ENCODE peak calls at places on chromosomes 7 and 10, in six cellular contexts. One of them, this sample, is unnamed.

GRCh38 chr10:72257051-72257892 is 16.5 kb upstream of the DDIT4 start:
- DNase-seq in breast epithelium: no peak
- DNase-seq in PC-3: no peak
- DNase-seq in astrocyte: no peak
- DNase-seq in colonic mucosa: no peak
- DNase-seq in suprapubic skin: no peak
- DNase-seq in this sample: no peak

GRCh38 chr7:73451780-73452398 is 18.3 kb downstream of the FZD9 start:
- DNase-seq in suprapubic skin: no peak
- DNase-seq in astrocyte: peak; percentile 31
- DNase-seq in colonic mucosa: no peak
- DNase-seq in PC-3: peak; percentile 67
- DNase-seq in breast epithelium: no peak
- DNase-seq in this sample: no peak

GRCh38 chr7:18828333-18829100 is 288.9 kb downstream of the TWIST1 start:
- DNase-seq in breast epithelium: no peak
- DNase-seq in PC-3: peak; percentile 12
- DNase-seq in astrocyte: no peak
- DNase-seq in colonic mucosa: peak; percentile 28
- DNase-seq in suprapubic skin: no peak
- DNase-seq in this sample: no peak

GRCh38 chr7:100678291-100678984 is 4.9 kb downstream of the GNB2 start:
- DNase-seq in breast epithelium: no peak
- DNase-seq in colonic mucosa: no peak
- DNase-seq in suprapubic skin: no peak
- DNase-seq in astrocyte: no peak
- DNase-seq in PC-3: no peak
- DNase-seq in this sample: peak; percentile 62

GRCh38 chr7:77687747-77688144 is 8.5 kb upstream of the RSBN1L start:
- DNase-seq in PC-3: no peak
- DNase-seq in suprapubic skin: no peak
- DNase-seq in astrocyte: no peak
- DNase-seq in colonic mucosa: peak; percentile 16
- DNase-seq in breast epithelium: no peak
- DNase-seq in this sample: no peak

GRCh38 chr10:124886195-124886594 is 55.7 kb upstream of the ZRANB1 start:
- DNase-seq in colonic mucosa: no peak
- DNase-seq in astrocyte: no peak
- DNase-seq in PC-3: no peak
- DNase-seq in breast epithelium: no peak
- DNase-seq in suprapubic skin: no peak
- DNase-seq in this sample: no peak

GRCh38 chr7:153301908-153302307 is 542.4 kb downstream of the ACTR3B start:
- DNase-seq in breast epithelium: no peak
- DNase-seq in colonic mucosa: no peak
- DNase-seq in astrocyte: no peak
- DNase-seq in PC-3: no peak
- DNase-seq in suprapubic skin: no peak
- DNase-seq in this sample: no peak

GRCh38 chr10:51000164-51000563 is 74.1 kb upstream of the PRKG1 start:
- DNase-seq in breast epithelium: no peak
- DNase-seq in suprapubic skin: no peak
- DNase-seq in astrocyte: peak; percentile 32
- DNase-seq in PC-3: peak; percentile 42
- DNase-seq in colonic mucosa: no peak
- DNase-seq in this sample: no peak

GRCh38 chr7:130732980-130733865 is 784 bp downstream of the KLF14 start:
- DNase-seq in suprapubic skin: no peak
- DNase-seq in astrocyte: no peak
- DNase-seq in PC-3: no peak
- DNase-seq in breast epithelium: no peak
- DNase-seq in colonic mucosa: peak; percentile 43
- DNase-seq in this sample: peak; percentile 69

GRCh38 chr10:22742678-22743077 is 28.3 kb upstream of the PIP4K2A start:
- DNase-seq in astrocyte: no peak
- DNase-seq in suprapubic skin: no peak
- DNase-seq in colonic mucosa: no peak
- DNase-seq in breast epithelium: no peak
- DNase-seq in PC-3: no peak
- DNase-seq in this sample: no peak

GRCh38 chr10:24453404-24453830 is 244.5 kb downstream of the KIAA1217 start:
- DNase-seq in astrocyte: peak; percentile 32
- DNase-seq in PC-3: no peak
- DNase-seq in colonic mucosa: no peak
- DNase-seq in breast epithelium: no peak
- DNase-seq in suprapubic skin: no peak
- DNase-seq in this sample: no peak

GRCh38 chr10:99364125-99364524 is 35.0 kb downstream of the CNNM1 start:
- DNase-seq in astrocyte: peak; percentile 32
- DNase-seq in PC-3: no peak
- DNase-seq in colonic mucosa: no peak
- DNase-seq in suprapubic skin: no peak
- DNase-seq in breast epithelium: no peak
- DNase-seq in this sample: no peak

GRCh38 chr7:44086627-44087026 is 4.3 kb upstream of the POLM start:
- DNase-seq in PC-3: no peak
- DNase-seq in breast epithelium: no peak
- DNase-seq in colonic mucosa: no peak
- DNase-seq in astrocyte: no peak
- DNase-seq in suprapubic skin: no peak
- DNase-seq in this sample: no peak

GRCh38 chr7:68725843-68726242 is 872.4 kb upstream of the AUTS2 start:
- DNase-seq in colonic mucosa: no peak
- DNase-seq in suprapubic skin: no peak
- DNase-seq in PC-3: no peak
- DNase-seq in breast epithelium: no peak
- DNase-seq in astrocyte: no peak
- DNase-seq in this sample: no peak

GRCh38 chr10:79142522-79143309 is 74.0 kb downstream of the ZMIZ1 start:
- DNase-seq in PC-3: no peak
- DNase-seq in colonic mucosa: no peak
- DNase-seq in breast epithelium: no peak
- DNase-seq in astrocyte: no peak
- DNase-seq in suprapubic skin: no peak
- DNase-seq in this sample: no peak

GRCh38 chr10:35218339-35218955 is 91.8 kb downstream of the CREM start:
- DNase-seq in astrocyte: peak; percentile 77
- DNase-seq in breast epithelium: peak; percentile 75
- DNase-seq in colonic mucosa: peak; percentile 84
- DNase-seq in suprapubic skin: peak; percentile 90
- DNase-seq in PC-3: peak; percentile 100
- DNase-seq in this sample: peak; percentile 78

GRCh38 chr7:2445047-2445446 is 31.2 kb downstream of the GRIFIN start:
- DNase-seq in PC-3: no peak
- DNase-seq in breast epithelium: no peak
- DNase-seq in suprapubic skin: no peak
- DNase-seq in colonic mucosa: no peak
- DNase-seq in astrocyte: no peak
- DNase-seq in this sample: peak; percentile 68

GRCh38 chr7:74187915-74188675 is 13.9 kb downstream of the EIF4H start:
- DNase-seq in astrocyte: no peak
- DNase-seq in suprapubic skin: no peak
- DNase-seq in PC-3: peak; percentile 61
- DNase-seq in colonic mucosa: no peak
- DNase-seq in breast epithelium: no peak
- DNase-seq in this sample: no peak

GRCh38 chr10:76962851-76963250 is 674.8 kb downstream of the KCNMA1 start:
- DNase-seq in breast epithelium: no peak
- DNase-seq in colonic mucosa: no peak
- DNase-seq in PC-3: no peak
- DNase-seq in astrocyte: no peak
- DNase-seq in suprapubic skin: no peak
- DNase-seq in this sample: no peak

GRCh38 chr7:19621740-19622139 is 87.1 kb downstream of the POLR1F start:
- DNase-seq in colonic mucosa: no peak
- DNase-seq in suprapubic skin: no peak
- DNase-seq in PC-3: peak; percentile 72
- DNase-seq in breast epithelium: no peak
- DNase-seq in astrocyte: peak; percentile 3
- DNase-seq in this sample: no peak

GRCh38 chr7:380724-381210 is 90.8 kb downstream of the FOXL3 start:
- DNase-seq in colonic mucosa: peak; percentile 11
- DNase-seq in breast epithelium: no peak
- DNase-seq in astrocyte: no peak
- DNase-seq in PC-3: no peak
- DNase-seq in suprapubic skin: peak; percentile 73
- DNase-seq in this sample: no peak

GRCh38 chr10:125085281-125085680 is 75.1 kb downstream of the CTBP2 start:
- DNase-seq in astrocyte: no peak
- DNase-seq in colonic mucosa: no peak
- DNase-seq in suprapubic skin: no peak
- DNase-seq in PC-3: no peak
- DNase-seq in breast epithelium: no peak
- DNase-seq in this sample: peak; percentile 28

GRCh38 chr10:62459072-62459471 is 84.9 kb downstream of the ZNF365 start:
- DNase-seq in astrocyte: peak; percentile 59
- DNase-seq in suprapubic skin: no peak
- DNase-seq in colonic mucosa: no peak
- DNase-seq in PC-3: peak; percentile 31
- DNase-seq in breast epithelium: no peak
- DNase-seq in this sample: no peak

GRCh38 chr10:88209837-88210552 is 346.6 kb downstream of the PTEN start:
- DNase-seq in colonic mucosa: no peak
- DNase-seq in suprapubic skin: no peak
- DNase-seq in astrocyte: no peak
- DNase-seq in PC-3: no peak
- DNase-seq in breast epithelium: no peak
- DNase-seq in this sample: no peak

GRCh38 chr7:30352169-30352568 is 67.8 kb downstream of the ZNRF2 start:
- DNase-seq in breast epithelium: no peak
- DNase-seq in astrocyte: no peak
- DNase-seq in suprapubic skin: no peak
- DNase-seq in colonic mucosa: no peak
- DNase-seq in PC-3: peak; percentile 53
- DNase-seq in this sample: no peak
- TF ChIP-seq CTCF in breast epithelium: no peak
- TF ChIP-seq CTCF in astrocyte: no peak
- TF ChIP-seq CTCF in suprapubic skin: no peak
- TF ChIP-seq CTCF in colonic mucosa: no peak
- TF ChIP-seq CTCF in PC-3: peak; percentile 70
- TF ChIP-seq CTCF in this sample: no peak

GRCh38 chr10:11167233-11167979 is 149.7 kb downstream of the CELF2 start:
- DNase-seq in colonic mucosa: no peak
- DNase-seq in suprapubic skin: no peak
- DNase-seq in astrocyte: no peak
- DNase-seq in breast epithelium: no peak
- DNase-seq in PC-3: no peak
- DNase-seq in this sample: no peak

GRCh38 chr10:11171452-11171851 is 153.8 kb downstream of the CELF2 start:
- DNase-seq in breast epithelium: no peak
- DNase-seq in astrocyte: no peak
- DNase-seq in suprapubic skin: no peak
- DNase-seq in PC-3: no peak
- DNase-seq in colonic mucosa: no peak
- DNase-seq in this sample: no peak

GRCh38 chr10:11170993-11171416 is 153.3 kb downstream of the CELF2 start:
- DNase-seq in PC-3: no peak
- DNase-seq in breast epithelium: no peak
- DNase-seq in astrocyte: no peak
- DNase-seq in suprapubic skin: no peak
- DNase-seq in colonic mucosa: no peak
- DNase-seq in this sample: no peak

GRCh38 chr10:11165591-11166543 is 148.2 kb downstream of the CELF2 start:
- DNase-seq in astrocyte: no peak
- DNase-seq in colonic mucosa: peak; percentile 32
- DNase-seq in suprapubic skin: no peak
- DNase-seq in breast epithelium: no peak
- DNase-seq in PC-3: no peak
- DNase-seq in this sample: peak; percentile 79

DNA sequence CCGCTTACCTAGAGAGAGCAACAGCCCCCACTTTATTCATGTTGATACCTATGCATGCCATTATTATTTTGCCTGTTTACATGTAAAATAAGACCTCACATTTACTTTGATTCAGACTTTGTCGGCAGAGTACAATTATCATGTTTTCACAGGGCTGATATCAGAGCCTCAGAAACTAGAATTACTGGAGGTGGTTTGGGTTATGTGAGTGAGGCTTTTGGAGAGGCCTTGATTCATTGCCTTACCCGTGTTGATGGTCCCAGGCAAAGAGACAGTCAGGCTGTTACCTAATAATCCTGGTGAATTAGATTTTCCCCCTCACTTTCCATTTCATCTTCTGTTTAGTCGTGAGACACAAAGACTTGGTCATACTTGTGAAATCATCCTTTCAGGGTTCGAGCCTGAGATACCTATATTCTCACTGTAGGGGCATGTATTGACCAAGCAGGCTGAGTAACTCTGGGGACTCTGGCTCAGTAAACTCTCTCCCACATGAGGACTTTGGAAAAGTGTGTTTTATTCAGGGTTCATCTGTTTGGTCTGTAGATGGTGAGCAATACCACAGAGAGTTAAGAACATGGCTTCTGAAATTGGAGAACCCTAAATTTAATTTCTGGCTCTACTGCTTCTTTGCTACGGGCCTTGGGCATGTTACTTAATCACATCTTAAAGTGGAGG is 150.9 kb downstream of the CELF2 start:
- DNase-seq in colonic mucosa: no peak
- DNase-seq in suprapubic skin: no peak
- DNase-seq in astrocyte: no peak
- DNase-seq in breast epithelium: no peak
- DNase-seq in PC-3: no peak
- DNase-seq in this sample: no peak
- H3K4me1 ChIP-seq in colonic mucosa: no peaks in the 10 kb centered on the region
- H3K4me1 ChIP-seq in suprapubic skin: peaks cover 32% of the 10 kb centered on the region
- H3K4me1 ChIP-seq in astrocyte: peaks cover 14% of the 10 kb centered on the region
- H3K4me1 ChIP-seq in breast epithelium: no peaks in the 10 kb centered on the region
- H3K4me1 ChIP-seq in PC-3: no peaks in the 10 kb centered on the region
- H3K4me1 ChIP-seq in this sample: peaks cover 11% of the 10 kb centered on the region

DNA sequence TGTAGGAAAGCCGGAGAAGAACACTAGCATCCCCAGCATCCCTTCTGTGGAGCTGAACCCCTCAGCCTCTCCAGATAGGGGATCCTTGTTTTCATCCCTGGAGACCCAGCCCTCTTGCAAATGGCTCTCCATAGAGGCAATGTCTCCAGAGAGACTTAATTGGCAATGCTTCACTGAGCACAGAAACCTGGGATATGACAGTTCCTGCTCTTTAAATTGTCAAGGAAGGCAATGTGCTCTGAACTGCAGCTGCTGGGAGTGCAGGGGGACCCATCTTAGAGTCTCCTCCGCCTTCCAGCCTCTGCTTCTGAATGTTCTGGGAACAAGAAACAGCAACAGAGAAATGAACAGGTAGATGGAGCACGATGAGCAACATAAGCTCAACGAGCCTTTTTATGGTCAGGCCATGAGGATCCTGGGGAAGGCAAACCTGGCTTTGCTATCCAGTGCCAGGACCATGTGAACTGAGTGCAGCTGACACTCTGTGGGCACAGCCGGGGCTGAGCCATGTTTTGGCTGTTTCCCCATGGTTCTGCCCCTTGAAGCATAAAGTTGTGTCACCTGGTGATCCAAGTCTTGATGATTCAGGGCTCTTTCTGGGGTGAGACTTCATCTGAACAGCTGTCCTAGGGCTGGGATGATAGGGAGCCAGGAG is 481.0 kb downstream of the PLXNA4 start:
- DNase-seq in astrocyte: no peak
- DNase-seq in PC-3: no peak
- DNase-seq in breast epithelium: no peak
- DNase-seq in suprapubic skin: no peak
- DNase-seq in colonic mucosa: no peak
- DNase-seq in this sample: no peak
- H3K4me3 ChIP-seq in astrocyte: no peak overlapping the region
- H3K4me3 ChIP-seq in PC-3: no peak overlapping the region
- H3K4me3 ChIP-seq in breast epithelium: no peak overlapping the region
- H3K4me3 ChIP-seq in suprapubic skin: no peak overlapping the region
- H3K4me3 ChIP-seq in colonic mucosa: no peak overlapping the region
- H3K4me3 ChIP-seq in this sample: no peak overlapping the region

GRCh38 chr10:131242007-131242406 is 69.5 kb downstream of the TCERG1L start:
- DNase-seq in breast epithelium: no peak
- DNase-seq in colonic mucosa: no peak
- DNase-seq in astrocyte: no peak
- DNase-seq in suprapubic skin: no peak
- DNase-seq in PC-3: peak; percentile 6
- DNase-seq in this sample: no peak
- TF ChIP-seq CTCF in breast epithelium: no peak
- TF ChIP-seq CTCF in colonic mucosa: no peak
- TF ChIP-seq CTCF in astrocyte: no peak
- TF ChIP-seq CTCF in suprapubic skin: no peak
- TF ChIP-seq CTCF in PC-3: peak; percentile 26
- TF ChIP-seq CTCF in this sample: peak; percentile 17